ENCODE peak calls at places on chromosomes 4 and X, in five cellular contexts. E is CD4-positive, alpha-beta T cell; T is psoas muscle; M is testis; L is progenitor cell of endocrine pancreas. O is an unnamed sample.

GRCh38 chr4:186949847-186950246 is 226.2 kb upstream of the FAT1 start:
- DNase-seq in E (no peak), T (no peak), M (no peak), L (no peak), O (no peak)

GRCh38 chrX:80335062-80335830 is 85.0 kb upstream of the TENT5D start:
- DNase-seq in E (no peak), T (peak), M (peak), L (no peak), O (no peak)

GRCh38 chr4:169070895-169071218 is 60.8 kb upstream of the CBR4 start:
- DNase-seq in E (no peak), T (no peak), M (no peak), L (no peak), O (no peak)

GRCh38 chr4:140213736-140214135 is 59.8 kb upstream of the MAML3 start:
- DNase-seq in E (no peak), T (no peak), M (no peak), L (no peak), O (no peak)

GRCh38 chr4:78247541-78248285 is 190.6 kb downstream of the FRAS1 start:
- DNase-seq in E (no peak), T (no peak), M (no peak), L (no peak), O (no peak)

GRCh38 chr4:88907478-88907877 is 149.5 kb downstream of the FAM13A start:
- DNase-seq in E (no peak), T (no peak), M (no peak), L (no peak), O (no peak)

GRCh38 chrX:111447298-111447697 is 35.3 kb upstream of the DCX start:
- DNase-seq in E (no peak), T (no peak), M (peak), L (peak), O (peak)

GRCh38 chr4:155540698-155541097 is 126.0 kb upstream of the GUCY1A1 start:
- DNase-seq in E (no peak), T (no peak), M (no peak), L (no peak), O (no peak)

GRCh38 chrX:151871244-151871643 is 41.4 kb upstream of the MAGEA4 start:
- DNase-seq in E (no peak), T (no peak), M (no peak), L (no peak), O (no peak)

GRCh38 chr4:52750819-52751348 is 341 bp downstream of the ERVMER34-1 start:
- DNase-seq in E (no peak), T (peak), M (peak), L (peak), O (peak)

GRCh38 chr4:20253272-20253798 is 1.6 kb downstream of the SLIT2 start:
- DNase-seq in E (no peak), T (no peak), M (peak), L (no peak), O (no peak)

GRCh38 chr4:71130827-71131603 is 137.6 kb downstream of the DCK start:
- DNase-seq in E (no peak), T (no peak), M (no peak), L (no peak), O (no peak)

GRCh38 chr4:40316333-40316781 is 18.8 kb upstream of the CHRNA9 start:
- DNase-seq in E (peak), T (no peak), M (no peak), L (no peak), O (no peak)

GRCh38 chr4:96784336-96784735 is 944.4 kb downstream of the PDHA2 start:
- DNase-seq in E (no peak), T (no peak), M (no peak), L (no peak), O (no peak)

GRCh38 chrX:149829751-149830191 is 48.0 kb downstream of the MAGEA9 start:
- DNase-seq in E (peak), T (no peak), M (no peak), L (no peak), O (no peak)

GRCh38 chr4:81565137-81565870 is 93.6 kb upstream of the RASGEF1B start:
- DNase-seq in E (no peak), T (peak), M (peak), L (no peak), O (peak)

GRCh38 chr4:173217727-173218126 is 49.1 kb downstream of the GALNT7 start:
- DNase-seq in E (no peak), T (no peak), M (no peak), L (no peak), O (no peak)

GRCh38 chrX:8139713-8140112 is 31.4 kb downstream of the VCX2 start:
- DNase-seq in E (no peak), T (no peak), M (no peak), L (no peak), O (no peak)

GRCh38 chr4:67198757-67199156 is 346.5 kb downstream of the CENPC start:
- DNase-seq in E (no peak), T (no peak), M (peak), L (no peak), O (no peak)

GRCh38 chrX:63058204-63058603 is 292.9 kb downstream of the SPIN4 start:
- DNase-seq in E (no peak), T (no peak), M (no peak), L (no peak), O (no peak)

GRCh38 chrX:155148724-155149537 is 67.3 kb upstream of the VBP1 start:
- DNase-seq in E (peak), T (no peak), M (peak), L (no peak), O (peak)

GRCh38 chr4:92618968-92619367 is 315.2 kb downstream of the GRID2 start:
- DNase-seq in E (no peak), T (no peak), M (no peak), L (no peak), O (no peak)

GRCh38 chrX:68758671-68759070 is 70.2 kb upstream of the EFNB1 start:
- DNase-seq in E (no peak), T (no peak), M (no peak), L (no peak), O (no peak)

GRCh38 chrX:68754406-68754805 is 74.4 kb upstream of the EFNB1 start:
- DNase-seq in E (no peak), T (no peak), M (no peak), L (no peak), O (no peak)

GRCh38 chrX:68757331-68757730 is 71.5 kb upstream of the EFNB1 start:
- DNase-seq in E (no peak), T (no peak), M (peak), L (no peak), O (no peak)

GRCh38 chrX:68753218-68753617 is 75.6 kb upstream of the EFNB1 start:
- DNase-seq in E (no peak), T (no peak), M (no peak), L (no peak), O (no peak)

GRCh38 chrX:68755726-68756125 is 73.1 kb upstream of the EFNB1 start:
- DNase-seq in E (no peak), T (no peak), M (peak), L (no peak), O (no peak)
- TF ChIP-seq CTCF in E (no peak), T (no peak), M (no peak), L (no peak), O (no peak)

GRCh38 chr4:28690890-28691289 is 1830.2 kb downstream of the STIM2 start:
- DNase-seq in E (no peak), T (no peak), M (no peak), L (no peak), O (no peak)

GRCh38 chr4:28682872-28683271 is 1822.2 kb downstream of the STIM2 start:
- DNase-seq in E (no peak), T (no peak), M (no peak), L (no peak), O (no peak)

DNA sequence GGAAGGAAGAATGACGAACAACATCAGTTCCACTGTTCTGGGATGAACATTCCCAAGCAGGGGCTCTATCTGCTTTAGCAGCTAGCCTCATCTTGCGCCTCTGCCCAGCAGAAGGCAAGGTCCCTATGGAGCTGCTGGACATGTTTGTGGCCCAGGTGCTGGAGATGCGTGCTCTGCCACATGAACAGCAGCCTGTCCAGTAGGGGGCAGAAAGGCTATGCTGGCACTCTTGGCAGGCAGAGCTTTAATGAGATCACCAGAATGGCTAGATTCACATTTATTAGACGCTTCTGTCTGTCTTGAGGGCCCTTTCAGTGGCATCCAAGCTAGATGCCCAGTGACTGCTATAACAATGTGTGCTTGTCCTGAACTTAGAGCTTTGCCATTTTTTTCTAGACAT is 1826.0 kb downstream of the STIM2 start:
- DNase-seq in E (no peak), T (no peak), M (peak), L (peak), O (peak)
- TF ChIP-seq CTCF in E (no peak), T (no peak), M (no peak), L (peak), O (peak)

DNA sequence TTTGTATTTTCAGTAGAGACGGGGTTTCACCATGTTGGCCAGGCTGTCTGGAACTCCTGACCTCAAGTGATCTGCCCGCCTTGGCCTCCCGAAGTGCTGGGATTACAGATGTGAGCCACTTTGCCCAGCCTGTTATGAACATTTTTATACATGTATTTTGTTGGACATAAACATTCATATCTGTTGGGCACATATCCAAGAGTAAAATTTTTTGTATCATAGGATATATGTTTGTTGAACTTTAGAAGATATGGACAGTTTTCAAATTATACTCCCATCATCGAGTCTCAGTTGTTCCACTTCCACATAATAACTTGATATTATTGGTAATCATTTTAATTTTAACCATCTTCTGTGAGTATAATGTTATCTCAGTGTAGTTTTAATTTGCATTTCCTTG is 23.6 kb downstream of the GLRB start:
- DNase-seq in E (no peak), T (no peak), M (no peak), L (no peak), O (no peak)
- TF ChIP-seq CTCF in E (no peak), T (no peak), M (no peak), L (no peak), O (no peak)

DNA sequence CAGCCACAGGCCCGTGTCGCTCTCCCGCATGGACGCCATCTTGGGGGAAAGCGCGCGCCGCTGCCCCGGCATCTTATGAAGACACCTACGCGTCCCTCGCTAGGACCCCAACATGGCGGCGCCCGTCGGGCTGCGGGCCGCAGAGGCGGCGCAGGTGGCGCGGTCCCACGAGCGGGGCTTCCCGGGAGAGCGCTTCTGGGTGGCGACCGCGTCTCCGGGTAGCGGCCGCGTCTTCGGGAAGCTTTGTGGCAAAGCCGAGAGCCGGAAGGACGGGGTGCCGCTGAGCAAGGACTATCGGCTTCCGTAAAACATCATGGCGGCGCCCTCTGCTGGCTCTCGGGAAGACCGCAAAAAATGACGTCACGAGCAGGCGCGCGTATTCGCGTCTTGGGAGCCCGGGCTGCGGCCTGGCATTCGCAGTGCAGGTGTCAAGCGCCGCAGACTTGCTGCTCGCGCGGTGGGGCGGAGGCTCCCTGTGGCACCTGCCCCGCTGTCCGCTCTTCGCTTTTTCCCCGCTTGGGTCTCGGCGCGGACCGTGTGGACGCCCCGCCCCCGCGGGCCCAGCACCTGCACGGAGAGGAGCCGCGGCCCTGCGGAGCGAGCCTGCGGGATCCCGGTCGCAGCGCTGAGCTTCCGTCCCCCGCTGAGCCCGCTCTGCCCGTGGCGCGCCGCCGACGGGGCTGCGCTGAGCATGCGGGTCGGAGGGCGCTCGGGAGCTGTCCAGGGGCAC is at the start of gene NELFA:
- DNase-seq in E (peak), T (peak), M (peak), L (peak), O (peak)
- TF ChIP-seq CTCF in E (no peak), T (no peak), M (peak), L (peak), O (peak)